ENCODE peak calls at places on chromosome 6, in eight cellular contexts. Z is dermis microvascular lymphatic vessel endothelial cell; K is EH; W is activated T-cell treated with anti-CD3 and anti-CD28 coated beads, Interleukin-2, amount 50 U/mL, for 4 hours; C is Caki2; F is GM13977; T is stimulated activated CD8-positive, alpha-beta memory T cell treated with anti-CD3 and anti-CD28 coated beads, Interleukin-15, amount 100 ng/mL, for 48 hours; J is skeletal muscle cell. S is an unnamed sample.

GRCh38 chr6:1701668-1702353 is 92.1 kb downstream of the FOXC1 start:
- DNase-seq in Z (no peak), K (peak), W (no peak), C (no peak), F (no peak), T (no peak), J (peak), S (peak)

GRCh38 chr6:112007805-112008204 is 46.1 kb upstream of the CCN6 start:
- DNase-seq in Z (peak), K (peak), W (no peak), C (no peak), F (no peak), T (no peak), J (no peak), S (peak)

GRCh38 chr6:85483041-85483700 is 33.3 kb downstream of the NT5E start:
- DNase-seq in Z (peak), K (peak), W (peak), C (peak), F (peak), T (peak), J (no peak), S (peak)

GRCh38 chr6:168596316-168596715 is 155.3 kb downstream of the SMOC2 start:
- DNase-seq in Z (no peak), K (no peak), W (no peak), C (no peak), F (no peak), T (no peak), J (no peak), S (no peak)

GRCh38 chr6:10463491-10464481 is 48.9 kb upstream of the TFAP2A start:
- DNase-seq in Z (no peak), K (no peak), W (no peak), C (peak), F (no peak), T (no peak), J (no peak), S (no peak)

GRCh38 chr6:136751478-136751956 is 40.8 kb downstream of the MAP3K5 start:
- DNase-seq in Z (no peak), K (peak), W (no peak), C (no peak), F (peak), T (no peak), J (no peak), S (no peak)

GRCh38 chr6:29723666-29724588 is 693 bp downstream of the HLA-F start:
- DNase-seq in Z (no peak), K (peak), W (peak), C (no peak), F (peak), T (peak), J (no peak), S (peak)

GRCh38 chr6:112429226-112429625 is 82.1 kb downstream of the RFPL4B start:
- DNase-seq in Z (peak), K (peak), W (no peak), C (no peak), F (no peak), T (no peak), J (no peak), S (peak)

GRCh38 chr6:52760105-52760765 is 3.0 kb downstream of the GSTA2 start:
- DNase-seq in Z (no peak), K (no peak), W (no peak), C (no peak), F (no peak), T (no peak), J (no peak), S (no peak)

GRCh38 chr6:43668151-43669028 is 19.2 kb downstream of the MRPS18A start:
- DNase-seq in Z (peak), K (peak), W (peak), C (peak), F (peak), T (peak), J (peak), S (peak)

GRCh38 chr6:109318328-109318876 is 63.9 kb downstream of the CD164 start:
- DNase-seq in Z (no peak), K (no peak), W (no peak), C (no peak), F (no peak), T (no peak), J (no peak), S (peak)

GRCh38 chr6:31729979-31730630 is 1.0 kb upstream of the DDAH2 start:
- DNase-seq in Z (peak), K (peak), W (peak), C (peak), F (peak), T (peak), J (peak), S (peak)

GRCh38 chr6:4941782-4942672 is 61.8 kb downstream of the RPP40 start:
- DNase-seq in Z (peak), K (peak), W (no peak), C (peak), F (peak), T (peak), J (peak), S (peak)

GRCh38 chr6:144415835-144416237 is 130.7 kb downstream of the UTRN start:
- DNase-seq in Z (peak), K (peak), W (no peak), C (peak), F (no peak), T (no peak), J (peak), S (no peak)

GRCh38 chr6:46023216-46023915 is 7.7 kb upstream of the CLIC5 start:
- DNase-seq in Z (no peak), K (no peak), W (no peak), C (no peak), F (no peak), T (no peak), J (peak), S (no peak)

GRCh38 chr6:170277893-170278742 is 12.8 kb downstream of the DLL1 start:
- DNase-seq in Z (no peak), K (no peak), W (no peak), C (no peak), F (no peak), T (no peak), J (no peak), S (no peak)

GRCh38 chr6:4781426-4781825 is 5.2 kb downstream of the CDYL start:
- DNase-seq in Z (peak), K (no peak), W (no peak), C (no peak), F (no peak), T (no peak), J (no peak), S (no peak)

GRCh38 chr6:128963561-128963960 is 80.6 kb downstream of the LAMA2 start:
- DNase-seq in Z (peak), K (peak), W (no peak), C (no peak), F (no peak), T (no peak), J (no peak), S (no peak)

GRCh38 chr6:128600397-128600951 is 80.1 kb upstream of the PTPRK start:
- DNase-seq in Z (peak), K (peak), W (no peak), C (no peak), F (no peak), T (no peak), J (peak), S (peak)

GRCh38 chr6:7145269-7146078 is 37.7 kb downstream of the RREB1 start:
- DNase-seq in Z (no peak), K (no peak), W (no peak), C (no peak), F (no peak), T (no peak), J (no peak), S (no peak)

GRCh38 chr6:151060096-151060741 is 179.5 kb upstream of the AKAP12 start:
- DNase-seq in Z (peak), K (peak), W (no peak), C (peak), F (no peak), T (no peak), J (peak), S (peak)

GRCh38 chr6:104286641-104287040 is 573.1 kb downstream of the HACE1 start:
- DNase-seq in Z (no peak), K (no peak), W (no peak), C (no peak), F (no peak), T (no peak), J (no peak), S (no peak)

GRCh38 chr6:56862415-56863175 is 92.3 kb upstream of the BEND6 start:
- DNase-seq in Z (peak), K (peak), W (no peak), C (no peak), F (no peak), T (no peak), J (no peak), S (peak)

GRCh38 chr6:154878866-154879491 is 116.1 kb upstream of the TIAM2 start:
- DNase-seq in Z (peak), K (peak), W (no peak), C (no peak), F (no peak), T (no peak), J (peak), S (no peak)

GRCh38 chr6:30159988-30160387 is 1.0 kb downstream of the TRIM10 start:
- DNase-seq in Z (no peak), K (no peak), W (no peak), C (no peak), F (no peak), T (no peak), J (no peak), S (no peak)

GRCh38 chr6:4145083-4145482 is 9.7 kb upstream of the ECI2 start:
- DNase-seq in Z (no peak), K (no peak), W (no peak), C (no peak), F (no peak), T (no peak), J (no peak), S (no peak)

GRCh38 chr6:119349041-119349340 is 570 bp downstream of the MAN1A1 start:
- DNase-seq in Z (no peak), K (no peak), W (no peak), C (no peak), F (no peak), T (peak), J (no peak), S (peak)

GRCh38 chr6:136582702-136583471 is 32.7 kb upstream of the MAP7 start:
- DNase-seq in Z (peak), K (peak), W (no peak), C (peak), F (no peak), T (no peak), J (peak), S (peak)

GRCh38 chr6:89310929-89311328 is 4.2 kb downstream of the GABRR2 start:
- DNase-seq in Z (peak), K (peak), W (no peak), C (peak), F (no peak), T (no peak), J (peak), S (no peak)

GRCh38 chr6:20404641-20405032 is 3.0 kb downstream of the E2F3 start:
- DNase-seq in Z (peak), K (peak), W (peak), C (peak), F (peak), T (peak), J (no peak), S (peak)

GRCh38 chr6:33812669-33813068 is 8.9 kb upstream of the MLN start:
- DNase-seq in Z (peak), K (peak), W (no peak), C (peak), F (peak), T (no peak), J (no peak), S (peak)

GRCh38 chr6:99130897-99131873 is 183.4 kb upstream of the FBXL4 start:
- DNase-seq in Z (no peak), K (no peak), W (no peak), C (no peak), F (no peak), T (no peak), J (no peak), S (no peak)

GRCh38 chr6:3912366-3913076 is 63.3 kb downstream of the FAM50B start:
- DNase-seq in Z (peak), K (no peak), W (no peak), C (no peak), F (no peak), T (no peak), J (no peak), S (no peak)

GRCh38 chr6:53152576-53152975 is 3.9 kb upstream of the GCM1 start:
- DNase-seq in Z (no peak), K (no peak), W (no peak), C (no peak), F (no peak), T (no peak), J (no peak), S (no peak)

GRCh38 chr6:43926644-43927524 is 156.9 kb downstream of the VEGFA start:
- DNase-seq in Z (peak), K (peak), W (no peak), C (peak), F (no peak), T (no peak), J (peak), S (peak)

GRCh38 chr6:75041381-75041780 is 164.5 kb downstream of the COL12A1 start:
- DNase-seq in Z (no peak), K (no peak), W (no peak), C (no peak), F (no peak), T (no peak), J (no peak), S (no peak)

GRCh38 chr6:140980265-140980887 is 1152.3 kb upstream of the GJE1 start:
- DNase-seq in Z (peak), K (peak), W (no peak), C (no peak), F (no peak), T (no peak), J (no peak), S (peak)